ENCODE peak calls at places on chromosomes 16 and 17, in five cellular contexts. U, B, H, W and I are unnamed samples.

GRCh38 chr16:84194470-84195200 is 3.7 kb downstream of the ADAD2 start:
- DNase-seq in U (no peak), B (no peak), H (peak), W (no peak), I (no peak)

GRCh38 chr16:17224859-17225258 is 245.9 kb downstream of the XYLT1 start:
- DNase-seq in U (no peak), B (peak), H (peak), W (no peak), I (peak)

GRCh38 chr17:19629449-19629848 is 19.1 kb upstream of the ALDH3A2 start:
- DNase-seq in U (no peak), B (no peak), H (peak), W (no peak), I (no peak)

GRCh38 chr16:3729161-3730112 is 12.1 kb upstream of the TRAP1 start:
- DNase-seq in U (no peak), B (no peak), H (no peak), W (no peak), I (no peak)

GRCh38 chr16:59665618-59666220 is 931.6 kb upstream of the GOT2 start:
- DNase-seq in U (no peak), B (no peak), H (peak), W (peak), I (no peak)

GRCh38 chr17:37142294-37142944 is 193.7 kb downstream of the AATF start:
- DNase-seq in U (no peak), B (peak), H (peak), W (no peak), I (no peak)

GRCh38 chr17:58200024-58200633 is 7.6 kb downstream of the EPX start:
- DNase-seq in U (no peak), B (peak), H (peak), W (peak), I (peak)

GRCh38 chr17:82461827-82462524 is 3.4 kb downstream of the NARF start:
- DNase-seq in U (no peak), B (no peak), H (no peak), W (no peak), I (no peak)

GRCh38 chr16:23434380-23434779 is 18.6 kb downstream of the COG7 start:
- DNase-seq in U (peak), B (peak), H (peak), W (peak), I (peak)

GRCh38 chr17:3697157-3697515 is 1.2 kb upstream of the P2RX5 start:
- DNase-seq in U (no peak), B (no peak), H (no peak), W (no peak), I (no peak)

GRCh38 chr17:35605753-35606152 is 18.6 kb downstream of the AP2B1 start:
- DNase-seq in U (no peak), B (no peak), H (no peak), W (no peak), I (no peak)

GRCh38 chr16:87791295-87792204 is 25.8 kb upstream of the KLHDC4 start:
- DNase-seq in U (peak), B (no peak), H (no peak), W (peak), I (no peak)

GRCh38 chr17:58487589-58488427 is at the start of gene HSF5:
- DNase-seq in U (no peak), B (no peak), H (no peak), W (no peak), I (no peak)

GRCh38 chr17:79027274-79027924 is 3.4 kb downstream of the C1QTNF1 start:
- DNase-seq in U (no peak), B (no peak), H (no peak), W (no peak), I (peak)

GRCh38 chr16:61812251-61812650 is 224.0 kb downstream of the CDH8 start:
- DNase-seq in U (no peak), B (no peak), H (no peak), W (peak), I (no peak)

GRCh38 chr17:7742729-7743128 is 25.2 kb downstream of the DNAH2 start:
- DNase-seq in U (no peak), B (no peak), H (no peak), W (no peak), I (no peak)

GRCh38 chr16:86531641-86532525 is 21.6 kb downstream of the FOXF1 start:
- DNase-seq in U (no peak), B (no peak), H (no peak), W (no peak), I (no peak)

GRCh38 chr17:39739885-39740356 is 2.2 kb downstream of the GRB7 start:
- DNase-seq in U (no peak), B (no peak), H (no peak), W (peak), I (peak)

GRCh38 chr17:1577186-1577585 is 14.6 kb upstream of the PITPNA start:
- DNase-seq in U (peak), B (peak), H (no peak), W (no peak), I (peak)

GRCh38 chr16:55035037-55035436 is 104.4 kb downstream of the IRX5 start:
- DNase-seq in U (no peak), B (peak), H (peak), W (peak), I (peak)

GRCh38 chr16:77213542-77214108 is 14.4 kb downstream of the SYCE1L start:
- DNase-seq in U (peak), B (peak), H (no peak), W (no peak), I (peak)

GRCh38 chr17:72913315-72913714 is 179.2 kb downstream of the SLC39A11 start:
- DNase-seq in U (no peak), B (no peak), H (no peak), W (no peak), I (no peak)

GRCh38 chr16:2429771-2430663 is 770 bp downstream of the CCNF start:
- DNase-seq in U (peak), B (peak), H (peak), W (peak), I (peak)

GRCh38 chr17:72602517-72603345 is 481.9 kb downstream of the SOX9 start:
- DNase-seq in U (no peak), B (peak), H (no peak), W (peak), I (peak)

GRCh38 chr17:9622961-9623360 is 22.4 kb upstream of the USP43 start:
- DNase-seq in U (no peak), B (no peak), H (no peak), W (no peak), I (no peak)